ENCODE peak calls at places on chromosomes 11 and 22, in eight cellular contexts. One of them, this sample, is unnamed.

GRCh38 chr11:82936261-82936660 is 34.7 kb downstream of the DDIAS start:
- DNase-seq in fibroblast of lung: peak
- DNase-seq in DND-41: no peak
- DNase-seq in K562: no peak
- DNase-seq in PC-3: peak
- DNase-seq in H1: no peak
- DNase-seq in neural progenitor cell: no peak
- DNase-seq in HCT116: no peak
- DNase-seq in this sample: no peak

GRCh38 chr11:66459138-66459778 is 7.4 kb upstream of the PELI3 start:
- DNase-seq in neural progenitor cell: no peak
- DNase-seq in HCT116: no peak
- DNase-seq in fibroblast of lung: no peak
- DNase-seq in K562: no peak
- DNase-seq in DND-41: no peak
- DNase-seq in H1: no peak
- DNase-seq in PC-3: no peak
- DNase-seq in this sample: no peak

GRCh38 chr11:124302756-124303155 is 11.0 kb downstream of the OR8D1 start:
- DNase-seq in neural progenitor cell: no peak
- DNase-seq in DND-41: no peak
- DNase-seq in HCT116: no peak
- DNase-seq in K562: no peak
- DNase-seq in H1: no peak
- DNase-seq in PC-3: no peak
- DNase-seq in fibroblast of lung: no peak
- DNase-seq in this sample: no peak

GRCh38 chr11:114296190-114296978 is at the start of gene NNMT:
- DNase-seq in PC-3: peak
- DNase-seq in HCT116: no peak
- DNase-seq in fibroblast of lung: peak
- DNase-seq in K562: no peak
- DNase-seq in DND-41: no peak
- DNase-seq in neural progenitor cell: no peak
- DNase-seq in H1: no peak
- DNase-seq in this sample: no peak

GRCh38 chr11:27721505-27722116 is 21.4 kb upstream of the BDNF start:
- DNase-seq in PC-3: no peak
- DNase-seq in H1: peak
- DNase-seq in HCT116: no peak
- DNase-seq in K562: no peak
- DNase-seq in fibroblast of lung: no peak
- DNase-seq in DND-41: no peak
- DNase-seq in neural progenitor cell: peak
- DNase-seq in this sample: no peak

GRCh38 chr11:8315463-8315862 is 51.8 kb upstream of the LMO1 start:
- DNase-seq in DND-41: no peak
- DNase-seq in neural progenitor cell: no peak
- DNase-seq in fibroblast of lung: no peak
- DNase-seq in K562: no peak
- DNase-seq in PC-3: no peak
- DNase-seq in HCT116: no peak
- DNase-seq in H1: no peak
- DNase-seq in this sample: no peak

GRCh38 chr11:46064221-46064620 is 57.0 kb downstream of the PHF21A start:
- DNase-seq in fibroblast of lung: no peak
- DNase-seq in PC-3: no peak
- DNase-seq in H1: no peak
- DNase-seq in neural progenitor cell: no peak
- DNase-seq in HCT116: no peak
- DNase-seq in DND-41: no peak
- DNase-seq in K562: no peak
- DNase-seq in this sample: no peak

GRCh38 chr11:44566559-44566949 is 1.1 kb downstream of the CD82 start:
- DNase-seq in fibroblast of lung: no peak
- DNase-seq in DND-41: peak
- DNase-seq in PC-3: no peak
- DNase-seq in K562: no peak
- DNase-seq in neural progenitor cell: no peak
- DNase-seq in H1: no peak
- DNase-seq in HCT116: no peak
- DNase-seq in this sample: no peak

GRCh38 chr11:128214263-128214662 is 373.1 kb downstream of the ETS1 start:
- DNase-seq in K562: no peak
- DNase-seq in PC-3: no peak
- DNase-seq in H1: no peak
- DNase-seq in fibroblast of lung: no peak
- DNase-seq in HCT116: no peak
- DNase-seq in DND-41: peak
- DNase-seq in neural progenitor cell: no peak
- DNase-seq in this sample: no peak

GRCh38 chr22:36986242-36986821 is 32.9 kb downstream of the TST start:
- DNase-seq in HCT116: no peak
- DNase-seq in K562: peak
- DNase-seq in PC-3: peak
- DNase-seq in DND-41: peak
- DNase-seq in H1: peak
- DNase-seq in neural progenitor cell: peak
- DNase-seq in fibroblast of lung: peak
- DNase-seq in this sample: no peak

GRCh38 chr11:86608251-86608799 is 64.1 kb downstream of the ME3 start:
- DNase-seq in H1: peak
- DNase-seq in fibroblast of lung: peak
- DNase-seq in HCT116: peak
- DNase-seq in neural progenitor cell: peak
- DNase-seq in DND-41: peak
- DNase-seq in PC-3: peak
- DNase-seq in K562: peak
- DNase-seq in this sample: peak

GRCh38 chr11:128527046-128527445 is 60.3 kb downstream of the ETS1 start:
- DNase-seq in fibroblast of lung: no peak
- DNase-seq in PC-3: no peak
- DNase-seq in K562: no peak
- DNase-seq in DND-41: no peak
- DNase-seq in HCT116: no peak
- DNase-seq in H1: no peak
- DNase-seq in neural progenitor cell: no peak
- DNase-seq in this sample: no peak

GRCh38 chr11:121656333-121657090 is 203.7 kb upstream of the SORL1-AS1 start:
- DNase-seq in neural progenitor cell: peak
- DNase-seq in K562: no peak
- DNase-seq in HCT116: no peak
- DNase-seq in H1: peak
- DNase-seq in fibroblast of lung: no peak
- DNase-seq in PC-3: no peak
- DNase-seq in DND-41: no peak
- DNase-seq in this sample: no peak

GRCh38 chr11:128232588-128232987 is 354.8 kb downstream of the ETS1 start:
- DNase-seq in PC-3: no peak
- DNase-seq in DND-41: no peak
- DNase-seq in K562: no peak
- DNase-seq in fibroblast of lung: no peak
- DNase-seq in H1: no peak
- DNase-seq in neural progenitor cell: no peak
- DNase-seq in HCT116: no peak
- DNase-seq in this sample: no peak

GRCh38 chr11:70651036-70651435 is 252.7 kb downstream of the CTTN start:
- DNase-seq in H1: no peak
- DNase-seq in DND-41: no peak
- DNase-seq in fibroblast of lung: no peak
- DNase-seq in K562: no peak
- DNase-seq in HCT116: no peak
- DNase-seq in neural progenitor cell: no peak
- DNase-seq in PC-3: no peak
- DNase-seq in this sample: no peak

GRCh38 chr22:20422965-20423635 is 14.5 kb downstream of the SCARF2 start:
- DNase-seq in H1: no peak
- DNase-seq in K562: no peak
- DNase-seq in fibroblast of lung: peak
- DNase-seq in PC-3: no peak
- DNase-seq in neural progenitor cell: no peak
- DNase-seq in HCT116: no peak
- DNase-seq in DND-41: no peak
- DNase-seq in this sample: no peak

GRCh38 chr22:34070051-34070450 is 149.8 kb upstream of the LARGE1 start:
- DNase-seq in K562: no peak
- DNase-seq in neural progenitor cell: no peak
- DNase-seq in PC-3: no peak
- DNase-seq in fibroblast of lung: no peak
- DNase-seq in HCT116: no peak
- DNase-seq in H1: no peak
- DNase-seq in DND-41: no peak
- DNase-seq in this sample: no peak

GRCh38 chr11:70244698-70245097 is 25.8 kb upstream of the PPFIA1 start:
- DNase-seq in K562: no peak
- DNase-seq in H1: no peak
- DNase-seq in neural progenitor cell: no peak
- DNase-seq in PC-3: peak
- DNase-seq in DND-41: no peak
- DNase-seq in HCT116: no peak
- DNase-seq in fibroblast of lung: peak
- DNase-seq in this sample: no peak

GRCh38 chr22:36862251-36863242 is 1.7 kb downstream of the NCF4 start:
- DNase-seq in DND-41: no peak
- DNase-seq in H1: no peak
- DNase-seq in PC-3: no peak
- DNase-seq in neural progenitor cell: no peak
- DNase-seq in fibroblast of lung: no peak
- DNase-seq in HCT116: no peak
- DNase-seq in K562: no peak
- DNase-seq in this sample: no peak

GRCh38 chr22:28017859-28018258 is 98.8 kb upstream of the PITPNB start:
- DNase-seq in HCT116: no peak
- DNase-seq in K562: no peak
- DNase-seq in fibroblast of lung: no peak
- DNase-seq in neural progenitor cell: no peak
- DNase-seq in DND-41: no peak
- DNase-seq in H1: no peak
- DNase-seq in PC-3: no peak
- DNase-seq in this sample: no peak

GRCh38 chr11:68766786-68767185 is 15.5 kb upstream of the TESMIN start:
- DNase-seq in PC-3: no peak
- DNase-seq in neural progenitor cell: no peak
- DNase-seq in fibroblast of lung: no peak
- DNase-seq in DND-41: no peak
- DNase-seq in K562: no peak
- DNase-seq in HCT116: no peak
- DNase-seq in H1: no peak
- DNase-seq in this sample: no peak

GRCh38 chr22:44129614-44129976 is 51.1 kb upstream of the PARVG start:
- DNase-seq in H1: no peak
- DNase-seq in fibroblast of lung: peak
- DNase-seq in K562: peak
- DNase-seq in neural progenitor cell: no peak
- DNase-seq in HCT116: no peak
- DNase-seq in DND-41: no peak
- DNase-seq in PC-3: no peak
- DNase-seq in this sample: no peak

GRCh38 chr11:47586456-47586855 is at the start of gene FAM180B:
- DNase-seq in fibroblast of lung: no peak
- DNase-seq in neural progenitor cell: no peak
- DNase-seq in DND-41: no peak
- DNase-seq in K562: no peak
- DNase-seq in PC-3: no peak
- DNase-seq in H1: no peak
- DNase-seq in HCT116: no peak
- DNase-seq in this sample: no peak

GRCh38 chr11:65928667-65929066 is 9.4 kb downstream of the DRAP1 start:
- DNase-seq in H1: no peak
- DNase-seq in PC-3: no peak
- DNase-seq in HCT116: no peak
- DNase-seq in K562: peak
- DNase-seq in fibroblast of lung: no peak
- DNase-seq in DND-41: no peak
- DNase-seq in neural progenitor cell: no peak
- DNase-seq in this sample: no peak

GRCh38 chr11:123487157-123487744 is 57.2 kb downstream of the GRAMD1B start:
- DNase-seq in DND-41: no peak
- DNase-seq in PC-3: no peak
- DNase-seq in HCT116: no peak
- DNase-seq in H1: no peak
- DNase-seq in K562: no peak
- DNase-seq in fibroblast of lung: no peak
- DNase-seq in neural progenitor cell: no peak
- DNase-seq in this sample: no peak

GRCh38 chr22:39592104-39593060 is 21.8 kb downstream of the CACNA1I start:
- DNase-seq in neural progenitor cell: peak
- DNase-seq in K562: no peak
- DNase-seq in fibroblast of lung: peak
- DNase-seq in HCT116: peak
- DNase-seq in PC-3: peak
- DNase-seq in H1: no peak
- DNase-seq in DND-41: no peak
- DNase-seq in this sample: no peak

GRCh38 chr11:112128483-112129121 is 35.3 kb downstream of the IL18 start:
- DNase-seq in fibroblast of lung: peak
- DNase-seq in HCT116: peak
- DNase-seq in PC-3: peak
- DNase-seq in H1: no peak
- DNase-seq in DND-41: no peak
- DNase-seq in K562: no peak
- DNase-seq in neural progenitor cell: no peak
- DNase-seq in this sample: peak

GRCh38 chr11:119066481-119066880 is 1.1 kb upstream of the VPS11 start:
- DNase-seq in H1: no peak
- DNase-seq in PC-3: no peak
- DNase-seq in fibroblast of lung: no peak
- DNase-seq in HCT116: no peak
- DNase-seq in neural progenitor cell: no peak
- DNase-seq in K562: no peak
- DNase-seq in DND-41: no peak
- DNase-seq in this sample: no peak
- H3K9ac ChIP-seq in H1: no peak
- H3K9ac ChIP-seq in PC-3: peak
- H3K9ac ChIP-seq in fibroblast of lung: peak
- H3K9ac ChIP-seq in HCT116: peak
- H3K9ac ChIP-seq in neural progenitor cell: no peak
- H3K9ac ChIP-seq in K562: peak
- H3K9ac ChIP-seq in DND-41: peak
- H3K9ac ChIP-seq in this sample: peak

GRCh38 chr11:76704171-76704948 is 33.8 kb upstream of the LRRC32 start:
- DNase-seq in neural progenitor cell: peak
- DNase-seq in K562: no peak
- DNase-seq in PC-3: no peak
- DNase-seq in HCT116: no peak
- DNase-seq in fibroblast of lung: no peak
- DNase-seq in DND-41: no peak
- DNase-seq in H1: no peak
- DNase-seq in this sample: no peak
- TF ChIP-seq EZH2 in neural progenitor cell: no peak
- TF ChIP-seq EZH2 in K562: no peak
- TF ChIP-seq EZH2 in PC-3: no peak
- TF ChIP-seq EZH2 in HCT116: no peak
- TF ChIP-seq EZH2 in fibroblast of lung: no peak
- TF ChIP-seq EZH2 in DND-41: no peak
- TF ChIP-seq EZH2 in H1: no peak
- TF ChIP-seq EZH2 in this sample: no peak

GRCh38 chr22:38260760-38261477 is 11.9 kb downstream of the TMEM184B start:
- DNase-seq in fibroblast of lung: peak
- DNase-seq in PC-3: no peak
- DNase-seq in HCT116: no peak
- DNase-seq in H1: no peak
- DNase-seq in DND-41: no peak
- DNase-seq in neural progenitor cell: peak
- DNase-seq in K562: no peak
- DNase-seq in this sample: no peak
- H3K9ac ChIP-seq in fibroblast of lung: no peak
- H3K9ac ChIP-seq in PC-3: no peak
- H3K9ac ChIP-seq in HCT116: no peak
- H3K9ac ChIP-seq in H1: no peak
- H3K9ac ChIP-seq in DND-41: no peak
- H3K9ac ChIP-seq in neural progenitor cell: no peak
- H3K9ac ChIP-seq in K562: no peak
- H3K9ac ChIP-seq in this sample: no peak

GRCh38 chr11:3201677-3202181 is 16.9 kb downstream of the MRGPRG start:
- DNase-seq in HCT116: no peak
- DNase-seq in PC-3: no peak
- DNase-seq in fibroblast of lung: no peak
- DNase-seq in H1: no peak
- DNase-seq in K562: no peak
- DNase-seq in DND-41: no peak
- DNase-seq in neural progenitor cell: no peak
- DNase-seq in this sample: no peak
- TF ChIP-seq EZH2 in HCT116: no peak
- TF ChIP-seq EZH2 in PC-3: no peak
- TF ChIP-seq EZH2 in fibroblast of lung: no peak
- TF ChIP-seq EZH2 in H1: no peak
- TF ChIP-seq EZH2 in K562: no peak
- TF ChIP-seq EZH2 in DND-41: no peak
- TF ChIP-seq EZH2 in neural progenitor cell: no peak
- TF ChIP-seq EZH2 in this sample: no peak